ENCODE peak calls at places on chromosomes 4 and X, in four cellular contexts. Y is thoracic aorta, H is small intestine, K is tibial nerve. I is an unnamed sample. For H3K27me3, the result is how much of the 10 kb centered on the place peaks cover.

GRCh38 chr4:128570380-128570779 is 239.1 kb upstream of the JADE1 start:
- DNase-seq in H (no peak), Y (no peak), K (peak), I (no peak)

GRCh38 chr4:186201535-186202230 is 10.3 kb downstream of the CYP4V2 start:
- DNase-seq in H (peak), K (no peak), Y (no peak), I (peak)

GRCh38 chrX:101206471-101206870 is 13.1 kb upstream of the DRP2 start:
- DNase-seq in K (no peak), Y (no peak), H (peak), I (no peak)

GRCh38 chr4:38076153-38076669 is 116.0 kb downstream of the PTTG2 start:
- DNase-seq in K (no peak), H (no peak), Y (no peak), I (no peak)

GRCh38 chr4:173243321-173243720 is 74.7 kb downstream of the GALNT7 start:
- DNase-seq in H (peak), K (no peak), Y (no peak), I (no peak)

GRCh38 chrX:46333550-46333949 is 211.7 kb downstream of the ZNF674 start:
- DNase-seq in H (peak), Y (no peak), K (no peak), I (no peak)

GRCh38 chr4:140186651-140187315 is 32.8 kb upstream of the MAML3 start:
- DNase-seq in K (no peak), Y (no peak), H (peak), I (no peak)

GRCh38 chr4:170271723-170272122 is 182.0 kb upstream of the AADAT start:
- DNase-seq in Y (no peak), H (no peak), K (no peak), I (no peak)

GRCh38 chrX:124349054-124349453 is 2.7 kb downstream of the SH2D1A start:
- DNase-seq in K (no peak), H (no peak), Y (no peak), I (no peak)

GRCh38 chr4:102868153-102868781 is 525 bp upstream of the CISD2 start:
- DNase-seq in K (peak), Y (no peak), H (no peak), I (no peak)

GRCh38 chr4:29726938-29727337 is 993.2 kb upstream of the PCDH7 start:
- DNase-seq in H (no peak), K (no peak), Y (no peak), I (no peak)

GRCh38 chr4:83074086-83074704 is 39.2 kb downstream of the COPS4 start:
- DNase-seq in Y (no peak), K (peak), H (peak), I (peak)

GRCh38 chr4:41366911-41367517 is 110.3 kb downstream of the UCHL1 start:
- DNase-seq in Y (no peak), K (no peak), H (no peak), I (no peak)

GRCh38 chrX:152641996-152642395 is 4.3 kb downstream of the GABRQ start:
- DNase-seq in Y (no peak), K (no peak), H (peak), I (no peak)

GRCh38 chr4:69360271-69360670 is 80.0 kb downstream of the UGT2B28 start:
- DNase-seq in K (no peak), H (peak), Y (no peak), I (no peak)

GRCh38 chrX:133970021-133970550 is 15.3 kb downstream of the GPC3 start:
- DNase-seq in Y (no peak), K (no peak), H (no peak), I (no peak)

GRCh38 chr4:28009541-28009940 is 1148.9 kb downstream of the STIM2 start:
- DNase-seq in Y (no peak), H (no peak), K (no peak), I (no peak)

GRCh38 chrX:57270980-57271379 is 15.5 kb upstream of the FAAH2 start:
- DNase-seq in K (no peak), Y (no peak), H (no peak), I (no peak)

GRCh38 chr4:142358656-142359055 is 487.4 kb downstream of the INPP4B start:
- DNase-seq in Y (no peak), H (no peak), K (no peak), I (no peak)

GRCh38 chrX:68684291-68684918 is 36.9 kb downstream of the STARD8 start:
- DNase-seq in K (no peak), Y (no peak), H (no peak), I (no peak)

GRCh38 chr4:54281060-54281781 is 52.1 kb downstream of the PDGFRA start:
- DNase-seq in H (no peak), Y (peak), K (peak), I (no peak)

GRCh38 chr4:10226756-10227155 is 110.2 kb upstream of the WDR1 start:
- DNase-seq in Y (no peak), K (no peak), H (no peak), I (no peak)

GRCh38 chrX:68355629-68355920 is 77.7 kb downstream of the OPHN1 start:
- DNase-seq in K (no peak), Y (no peak), H (peak), I (no peak)

GRCh38 chrX:55160685-55161552 is 59.2 kb upstream of the PAGE5 start:
- DNase-seq in H (peak), Y (peak), K (peak), I (peak)

GRCh38 chr4:138669479-138670165 is 346.0 kb upstream of the NOCT start:
- DNase-seq in K (no peak), H (no peak), Y (no peak), I (no peak)

GRCh38 chrX:883588-883987 is 253.0 kb downstream of the SHOX start:
- DNase-seq in Y (no peak), H (no peak), K (no peak), I (no peak)

GRCh38 chrX:81241753-81242152 is 39.9 kb downstream of the SH3BGRL start:
- DNase-seq in K (no peak), Y (no peak), H (no peak), I (no peak)

GRCh38 chr4:118811832-118812231 is 24.1 kb downstream of the SEC24D start:
- DNase-seq in Y (no peak), K (no peak), H (no peak), I (no peak)

GRCh38 chrX:145817666-145818521 is at the start of gene SLITRK2:
- DNase-seq in H (no peak), K (no peak), Y (no peak), I (no peak)

GRCh38 chr4:87093443-87094123 is 126.8 kb downstream of the KLHL8 start:
- DNase-seq in Y (no peak), K (peak), H (peak), I (peak)

GRCh38 chr4:103934178-103934789 is 214.5 kb upstream of the TACR3 start:
- DNase-seq in H (peak), Y (no peak), K (peak), I (peak)

GRCh38 chr4:48669086-48669485 is 111.0 kb downstream of the FRYL start:
- DNase-seq in K (no peak), H (peak), Y (no peak), I (no peak)

GRCh38 chrX:38474543-38474942 is 86.8 kb upstream of the TSPAN7 start:
- DNase-seq in K (no peak), Y (no peak), H (no peak), I (no peak)

GRCh38 chrX:54819201-54819600 is 11.7 kb downstream of the MAGED2 start:
- DNase-seq in K (no peak), H (peak), Y (no peak), I (no peak)

GRCh38 chrX:134418317-134419113 is 41.5 kb upstream of the HPRT1 start:
- DNase-seq in K (no peak), Y (no peak), H (peak), I (no peak)

GRCh38 chr4:648579-649292 is 23.4 kb downstream of the PDE6B start:
- DNase-seq in K (no peak), Y (no peak), H (no peak), I (no peak)

GRCh38 chr4:183806341-183806740 is 98.8 kb upstream of the STOX2 start:
- DNase-seq in H (no peak), Y (no peak), K (no peak), I (no peak)

GRCh38 chr4:177177446-177178160 is 132.1 kb upstream of the NEIL3 start:
- DNase-seq in H (no peak), K (no peak), Y (no peak), I (no peak)
- H3K27ac ChIP-seq in H (no peak), K (no peak), Y (peak), I (no peak)

GRCh38 chr4:145766273-145766672 is 86.3 kb downstream of the C4orf51 start:
- DNase-seq in H (no peak), Y (no peak), K (no peak), I (no peak)

GRCh38 chr4:145763399-145763798 is 83.5 kb downstream of the C4orf51 start:
- DNase-seq in H (no peak), K (no peak), Y (no peak), I (no peak)

GRCh38 chr4:145760961-145761929 is 81.3 kb downstream of the C4orf51 start:
- DNase-seq in Y (no peak), H (no peak), K (no peak), I (no peak)

GRCh38 chr4:145760176-145760575 is 80.2 kb downstream of the C4orf51 start:
- DNase-seq in H (no peak), K (no peak), Y (no peak), I (no peak)

GRCh38 chr4:145762719-145763118 is 82.8 kb downstream of the C4orf51 start:
- DNase-seq in K (no peak), Y (no peak), H (no peak), I (no peak)
- H3K4me3 ChIP-seq in K (no peak), Y (no peak), H (no peak), I (no peak)

GRCh38 chr4:42397635-42398447 is 553 bp downstream of the SHISA3 start:
- DNase-seq in K (no peak), Y (no peak), H (peak), I (peak)
- H3K27me3 ChIP-seq in K (half or more), Y (under half), H (under half), I (under half)

DNA sequence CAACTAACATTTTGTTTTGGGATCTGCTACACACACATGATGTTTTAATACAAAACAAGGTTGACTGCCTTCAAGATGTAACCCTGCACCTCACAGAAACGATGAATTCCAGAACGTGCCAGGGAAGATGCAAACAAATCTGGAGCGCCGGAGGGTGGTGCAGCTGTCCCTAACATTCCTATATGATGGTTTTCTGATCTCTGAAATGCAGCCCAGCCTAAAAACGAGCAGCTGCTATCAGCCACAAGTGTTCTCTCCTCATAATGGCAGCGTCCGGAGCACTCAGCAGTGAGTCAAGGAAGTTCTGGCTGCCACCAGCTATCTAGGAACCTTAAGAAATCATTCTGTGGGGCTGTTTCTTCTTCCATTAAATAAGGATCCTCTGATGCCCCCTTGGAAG is 333.4 kb downstream of the NR3C2 start:
- DNase-seq in Y (no peak), K (no peak), H (no peak), I (no peak)
- H3K27ac ChIP-seq in Y (no peak), K (no peak), H (no peak), I (no peak)

DNA sequence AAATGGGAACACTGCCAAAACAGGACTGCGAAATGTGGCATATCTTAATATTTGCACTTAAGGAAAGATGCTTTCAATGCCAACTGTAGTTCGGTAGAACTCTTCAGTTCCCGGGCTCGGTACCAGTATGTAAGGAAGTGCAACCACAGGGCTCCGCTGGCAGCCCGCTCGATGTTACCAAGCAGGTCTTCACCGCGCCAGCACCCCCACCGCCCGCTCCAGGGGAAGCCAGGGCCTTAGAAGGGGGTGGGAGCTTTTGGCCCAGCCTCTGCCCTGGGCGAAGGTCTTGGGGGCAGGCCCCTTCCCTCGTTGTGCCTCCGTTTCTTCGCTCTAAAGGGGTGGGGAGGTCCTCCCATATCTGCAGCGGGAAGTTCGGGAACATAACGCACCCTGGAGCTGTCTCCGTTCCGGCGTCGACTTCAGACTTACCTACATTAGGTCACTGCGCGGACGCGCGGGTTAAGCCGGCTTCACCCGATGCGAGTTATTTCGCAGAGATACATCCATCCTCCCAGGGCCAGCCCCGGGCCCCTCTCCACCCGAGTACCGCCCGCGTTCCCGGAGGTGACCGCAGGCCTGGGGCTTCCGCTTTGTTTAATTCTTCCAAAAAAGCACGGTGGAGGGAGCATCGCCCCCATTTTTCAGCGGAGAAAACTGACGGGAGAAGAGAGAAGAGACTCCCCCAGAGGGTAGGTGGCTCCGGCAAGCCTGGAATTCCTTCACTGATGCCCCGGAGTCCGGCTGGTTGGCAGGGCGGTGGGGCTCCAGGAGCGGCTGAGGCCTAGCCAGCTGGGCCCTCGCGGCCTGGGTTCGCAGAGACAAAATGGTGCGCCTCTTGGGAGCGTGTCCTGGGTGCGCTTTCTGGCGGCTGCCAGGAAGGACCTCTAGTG is 1.0 kb upstream of the HMX1 start:
- DNase-seq in Y (no peak), K (no peak), H (no peak), I (peak)
- H3K4me3 ChIP-seq in Y (no peak), K (no peak), H (no peak), I (no peak)

GRCh38 chr4:6253111-6253510 is 16.5 kb upstream of the WFS1 start:
- DNase-seq in Y (no peak), H (no peak), K (no peak), I (no peak)

GRCh38 chr4:6252051-6252450 is 17.6 kb upstream of the WFS1 start:
- DNase-seq in K (no peak), Y (no peak), H (no peak), I (no peak)

GRCh38 chr4:6250235-6250983 is 19.2 kb upstream of the WFS1 start:
- DNase-seq in H (peak), Y (no peak), K (peak), I (peak)

GRCh38 chr4:6251365-6251764 is 18.3 kb upstream of the WFS1 start:
- DNase-seq in Y (no peak), H (no peak), K (no peak), I (no peak)

GRCh38 chr4:6250984-6251295 is 18.7 kb upstream of the WFS1 start:
- DNase-seq in Y (no peak), H (no peak), K (no peak), I (no peak)
- H3K27me3 ChIP-seq in Y (under half), H (under half), K (under half), I (under half)

GRCh38 chr4:113560579-113560978 is 201.0 kb downstream of the CAMK2D start:
- DNase-seq in Y (no peak), K (no peak), H (no peak), I (no peak)
- H3K27ac ChIP-seq in Y (no peak), K (no peak), H (no peak), I (no peak)

I was measured in CD4-positive, CD25-positive, alpha-beta regulatory T cell.